ENCODE peak calls at places on chromosomes 12 and 14, in six cellular contexts. One of them, this sample, is unnamed.
A peak's percentile ranks its signal among the peaks of the same experiment; 100 is the strongest.

GRCh38 chr12:53399896-53400295 is 19.9 kb downstream of the SP1 start:
- DNase-seq in cardiac fibroblast: no peak
- DNase-seq in activated CD4-positive, alpha-beta T cell treated with anti-CD3 and anti-CD28 coated beads, Interleukin-2, amount 10 ng/mL, durations not matched to agents 7 days and 5 days: no peak
- DNase-seq in ACHN: no peak
- DNase-seq in tibial artery: no peak
- DNase-seq in glutamatergic neuron: no peak
- DNase-seq in this sample: no peak

GRCh38 chr12:109763201-109763841 is 49.7 kb downstream of the FAM222A start:
- DNase-seq in cardiac fibroblast: peak; percentile 23
- DNase-seq in activated CD4-positive, alpha-beta T cell treated with anti-CD3 and anti-CD28 coated beads, Interleukin-2, amount 10 ng/mL, durations not matched to agents 7 days and 5 days: no peak
- DNase-seq in ACHN: no peak
- DNase-seq in tibial artery: peak; percentile 29
- DNase-seq in glutamatergic neuron: no peak
- DNase-seq in this sample: no peak

GRCh38 chr12:108570743-108571603 is 8.6 kb downstream of the ISCU start:
- DNase-seq in cardiac fibroblast: peak; percentile 79
- DNase-seq in activated CD4-positive, alpha-beta T cell treated with anti-CD3 and anti-CD28 coated beads, Interleukin-2, amount 10 ng/mL, durations not matched to agents 7 days and 5 days: peak; percentile 28
- DNase-seq in ACHN: peak; percentile 67
- DNase-seq in tibial artery: peak; percentile 55
- DNase-seq in glutamatergic neuron: no peak
- DNase-seq in this sample: peak; percentile 45

GRCh38 chr14:60485600-60486251 is at the start of gene C14orf39:
- DNase-seq in cardiac fibroblast: peak; percentile 7
- DNase-seq in activated CD4-positive, alpha-beta T cell treated with anti-CD3 and anti-CD28 coated beads, Interleukin-2, amount 10 ng/mL, durations not matched to agents 7 days and 5 days: no peak
- DNase-seq in ACHN: no peak
- DNase-seq in tibial artery: peak; percentile 59
- DNase-seq in glutamatergic neuron: peak; percentile 84
- DNase-seq in this sample: peak; percentile 44

GRCh38 chr12:131608740-131609665 is 101.9 kb upstream of the SFSWAP start:
- DNase-seq in cardiac fibroblast: peak; percentile 53
- DNase-seq in activated CD4-positive, alpha-beta T cell treated with anti-CD3 and anti-CD28 coated beads, Interleukin-2, amount 10 ng/mL, durations not matched to agents 7 days and 5 days: peak; percentile 49
- DNase-seq in ACHN: peak; percentile 63
- DNase-seq in tibial artery: peak; percentile 76
- DNase-seq in glutamatergic neuron: peak; percentile 87
- DNase-seq in this sample: peak; percentile 63

GRCh38 chr12:15532364-15532977 is 210.2 kb downstream of the PTPRO start:
- DNase-seq in cardiac fibroblast: peak; percentile 83
- DNase-seq in activated CD4-positive, alpha-beta T cell treated with anti-CD3 and anti-CD28 coated beads, Interleukin-2, amount 10 ng/mL, durations not matched to agents 7 days and 5 days: peak; percentile 71
- DNase-seq in ACHN: peak; percentile 86
- DNase-seq in tibial artery: no peak
- DNase-seq in glutamatergic neuron: no peak
- DNase-seq in this sample: peak; percentile 46

GRCh38 chr14:106872619-106873446 is 1346.5 kb downstream of the TMEM121 start:
- DNase-seq in cardiac fibroblast: no peak
- DNase-seq in activated CD4-positive, alpha-beta T cell treated with anti-CD3 and anti-CD28 coated beads, Interleukin-2, amount 10 ng/mL, durations not matched to agents 7 days and 5 days: peak; percentile 79
- DNase-seq in ACHN: peak; percentile 93
- DNase-seq in tibial artery: no peak
- DNase-seq in glutamatergic neuron: no peak
- DNase-seq in this sample: peak; percentile 37

GRCh38 chr12:113384778-113385177 is 18.9 kb downstream of the SDS start:
- DNase-seq in cardiac fibroblast: no peak
- DNase-seq in activated CD4-positive, alpha-beta T cell treated with anti-CD3 and anti-CD28 coated beads, Interleukin-2, amount 10 ng/mL, durations not matched to agents 7 days and 5 days: no peak
- DNase-seq in ACHN: no peak
- DNase-seq in tibial artery: no peak
- DNase-seq in glutamatergic neuron: no peak
- DNase-seq in this sample: no peak

GRCh38 chr14:100140452-100141132 is 18.9 kb downstream of the DEGS2 start:
- DNase-seq in cardiac fibroblast: peak; percentile 20
- DNase-seq in activated CD4-positive, alpha-beta T cell treated with anti-CD3 and anti-CD28 coated beads, Interleukin-2, amount 10 ng/mL, durations not matched to agents 7 days and 5 days: no peak
- DNase-seq in ACHN: no peak
- DNase-seq in tibial artery: no peak
- DNase-seq in glutamatergic neuron: peak; percentile 53
- DNase-seq in this sample: peak; percentile 72

GRCh38 chr14:94904636-94905035 is 134.7 kb upstream of the GSC start:
- DNase-seq in cardiac fibroblast: peak; percentile 7
- DNase-seq in activated CD4-positive, alpha-beta T cell treated with anti-CD3 and anti-CD28 coated beads, Interleukin-2, amount 10 ng/mL, durations not matched to agents 7 days and 5 days: no peak
- DNase-seq in ACHN: no peak
- DNase-seq in tibial artery: no peak
- DNase-seq in glutamatergic neuron: no peak
- DNase-seq in this sample: no peak

GRCh38 chr14:82359201-82359600 is 825.5 kb upstream of the SEL1L start:
- DNase-seq in cardiac fibroblast: no peak
- DNase-seq in activated CD4-positive, alpha-beta T cell treated with anti-CD3 and anti-CD28 coated beads, Interleukin-2, amount 10 ng/mL, durations not matched to agents 7 days and 5 days: no peak
- DNase-seq in ACHN: no peak
- DNase-seq in tibial artery: no peak
- DNase-seq in glutamatergic neuron: no peak
- DNase-seq in this sample: no peak

GRCh38 chr14:86221000-86221399 is 691.1 kb downstream of the FLRT2 start:
- DNase-seq in cardiac fibroblast: peak; percentile 0
- DNase-seq in activated CD4-positive, alpha-beta T cell treated with anti-CD3 and anti-CD28 coated beads, Interleukin-2, amount 10 ng/mL, durations not matched to agents 7 days and 5 days: no peak
- DNase-seq in ACHN: no peak
- DNase-seq in tibial artery: no peak
- DNase-seq in glutamatergic neuron: peak; percentile 49
- DNase-seq in this sample: no peak

GRCh38 chr12:45415393-45415817 is 199.5 kb downstream of the ANO6 start:
- DNase-seq in cardiac fibroblast: peak; percentile 91
- DNase-seq in activated CD4-positive, alpha-beta T cell treated with anti-CD3 and anti-CD28 coated beads, Interleukin-2, amount 10 ng/mL, durations not matched to agents 7 days and 5 days: no peak
- DNase-seq in ACHN: peak; percentile 100
- DNase-seq in tibial artery: peak; percentile 87
- DNase-seq in glutamatergic neuron: no peak
- DNase-seq in this sample: peak; percentile 67

GRCh38 chr12:49020441-49020840 is 1.9 kb upstream of the PRKAG1 start:
- DNase-seq in cardiac fibroblast: no peak
- DNase-seq in activated CD4-positive, alpha-beta T cell treated with anti-CD3 and anti-CD28 coated beads, Interleukin-2, amount 10 ng/mL, durations not matched to agents 7 days and 5 days: no peak
- DNase-seq in ACHN: no peak
- DNase-seq in tibial artery: no peak
- DNase-seq in glutamatergic neuron: no peak
- DNase-seq in this sample: no peak

GRCh38 chr14:64191756-64192155 is 102.4 kb downstream of the ESR2 start:
- DNase-seq in cardiac fibroblast: peak; percentile 75
- DNase-seq in activated CD4-positive, alpha-beta T cell treated with anti-CD3 and anti-CD28 coated beads, Interleukin-2, amount 10 ng/mL, durations not matched to agents 7 days and 5 days: no peak
- DNase-seq in ACHN: peak; percentile 33
- DNase-seq in tibial artery: no peak
- DNase-seq in glutamatergic neuron: no peak
- DNase-seq in this sample: peak; percentile 67

GRCh38 chr12:104353012-104353981 is 49.8 kb downstream of the EID3 start:
- DNase-seq in cardiac fibroblast: no peak
- DNase-seq in activated CD4-positive, alpha-beta T cell treated with anti-CD3 and anti-CD28 coated beads, Interleukin-2, amount 10 ng/mL, durations not matched to agents 7 days and 5 days: no peak
- DNase-seq in ACHN: no peak
- DNase-seq in tibial artery: no peak
- DNase-seq in glutamatergic neuron: no peak
- DNase-seq in this sample: no peak

GRCh38 chr12:57367121-57367520 is 63.7 kb downstream of the R3HDM2 start:
- DNase-seq in cardiac fibroblast: no peak
- DNase-seq in activated CD4-positive, alpha-beta T cell treated with anti-CD3 and anti-CD28 coated beads, Interleukin-2, amount 10 ng/mL, durations not matched to agents 7 days and 5 days: no peak
- DNase-seq in ACHN: no peak
- DNase-seq in tibial artery: no peak
- DNase-seq in glutamatergic neuron: no peak
- DNase-seq in this sample: no peak

GRCh38 chr14:53217283-53217994 is 64.3 kb upstream of the DDHD1 start:
- DNase-seq in cardiac fibroblast: peak; percentile 59
- DNase-seq in activated CD4-positive, alpha-beta T cell treated with anti-CD3 and anti-CD28 coated beads, Interleukin-2, amount 10 ng/mL, durations not matched to agents 7 days and 5 days: peak; percentile 75
- DNase-seq in ACHN: peak; percentile 66
- DNase-seq in tibial artery: peak; percentile 87
- DNase-seq in glutamatergic neuron: peak; percentile 84
- DNase-seq in this sample: peak; percentile 80

GRCh38 chr12:129145381-129145780 is 292.1 kb downstream of the GLT1D1 start:
- DNase-seq in cardiac fibroblast: no peak
- DNase-seq in activated CD4-positive, alpha-beta T cell treated with anti-CD3 and anti-CD28 coated beads, Interleukin-2, amount 10 ng/mL, durations not matched to agents 7 days and 5 days: no peak
- DNase-seq in ACHN: no peak
- DNase-seq in tibial artery: no peak
- DNase-seq in glutamatergic neuron: no peak
- DNase-seq in this sample: no peak

GRCh38 chr14:38205949-38206665 is 1.6 kb upstream of the SSTR1 start:
- DNase-seq in cardiac fibroblast: no peak
- DNase-seq in activated CD4-positive, alpha-beta T cell treated with anti-CD3 and anti-CD28 coated beads, Interleukin-2, amount 10 ng/mL, durations not matched to agents 7 days and 5 days: no peak
- DNase-seq in ACHN: no peak
- DNase-seq in tibial artery: no peak
- DNase-seq in glutamatergic neuron: no peak
- DNase-seq in this sample: no peak

GRCh38 chr12:27785882-27786570 is 6.0 kb upstream of the MANSC4 start:
- DNase-seq in cardiac fibroblast: peak; percentile 44
- DNase-seq in activated CD4-positive, alpha-beta T cell treated with anti-CD3 and anti-CD28 coated beads, Interleukin-2, amount 10 ng/mL, durations not matched to agents 7 days and 5 days: no peak
- DNase-seq in ACHN: no peak
- DNase-seq in tibial artery: no peak
- DNase-seq in glutamatergic neuron: no peak
- DNase-seq in this sample: peak; percentile 79

GRCh38 chr14:73188501-73188903 is 48.8 kb upstream of the PAPLN start:
- DNase-seq in cardiac fibroblast: peak; percentile 64
- DNase-seq in activated CD4-positive, alpha-beta T cell treated with anti-CD3 and anti-CD28 coated beads, Interleukin-2, amount 10 ng/mL, durations not matched to agents 7 days and 5 days: no peak
- DNase-seq in ACHN: peak; percentile 56
- DNase-seq in tibial artery: no peak
- DNase-seq in glutamatergic neuron: no peak
- DNase-seq in this sample: no peak

GRCh38 chr12:50240792-50241114 is 42.6 kb downstream of the LIMA1 start:
- DNase-seq in cardiac fibroblast: peak; percentile 64
- DNase-seq in activated CD4-positive, alpha-beta T cell treated with anti-CD3 and anti-CD28 coated beads, Interleukin-2, amount 10 ng/mL, durations not matched to agents 7 days and 5 days: no peak
- DNase-seq in ACHN: no peak
- DNase-seq in tibial artery: no peak
- DNase-seq in glutamatergic neuron: no peak
- DNase-seq in this sample: no peak

GRCh38 chr14:28754209-28754985 is 12.2 kb upstream of the FOXG1 start:
- DNase-seq in cardiac fibroblast: peak; percentile 65
- DNase-seq in activated CD4-positive, alpha-beta T cell treated with anti-CD3 and anti-CD28 coated beads, Interleukin-2, amount 10 ng/mL, durations not matched to agents 7 days and 5 days: no peak
- DNase-seq in ACHN: peak; percentile 46
- DNase-seq in tibial artery: no peak
- DNase-seq in glutamatergic neuron: no peak
- DNase-seq in this sample: peak; percentile 66

This sample was measured in lung microvascular endothelial cell.